ENCODE peak calls at places on chromosomes 1 and 21, in six cellular contexts. One of them, this sample, is unnamed.

GRCh38 chr21:45301521-45302081 is 13.9 kb upstream of the POFUT2 start:
- DNase-seq in skeletal muscle cell: no peak
- DNase-seq in activated naive CD4-positive, alpha-beta T cell treated with anti-CD3 and anti-CD28 coated beads for 36 hours: no peak
- DNase-seq in amniotic stem cell: no peak
- DNase-seq in GOT3: no peak
- DNase-seq in occipital lobe: no peak
- DNase-seq in this sample: no peak

GRCh38 chr21:44854664-44855446 is 18.6 kb downstream of the PTTG1IP start:
- DNase-seq in occipital lobe: no peak
- DNase-seq in GOT3: no peak
- DNase-seq in skeletal muscle cell: no peak
- DNase-seq in amniotic stem cell: no peak
- DNase-seq in activated naive CD4-positive, alpha-beta T cell treated with anti-CD3 and anti-CD28 coated beads for 36 hours: peak
- DNase-seq in this sample: no peak

GRCh38 chr1:66313446-66313845 is 220.5 kb upstream of the SGIP1 start:
- DNase-seq in amniotic stem cell: no peak
- DNase-seq in occipital lobe: no peak
- DNase-seq in activated naive CD4-positive, alpha-beta T cell treated with anti-CD3 and anti-CD28 coated beads for 36 hours: no peak
- DNase-seq in GOT3: no peak
- DNase-seq in skeletal muscle cell: peak
- DNase-seq in this sample: no peak

GRCh38 chr1:158286487-158286886 is 3.2 kb upstream of the CD1C start:
- DNase-seq in skeletal muscle cell: no peak
- DNase-seq in activated naive CD4-positive, alpha-beta T cell treated with anti-CD3 and anti-CD28 coated beads for 36 hours: no peak
- DNase-seq in amniotic stem cell: no peak
- DNase-seq in occipital lobe: no peak
- DNase-seq in GOT3: no peak
- DNase-seq in this sample: no peak

GRCh38 chr1:43836267-43836951 is 97.2 kb upstream of the ARTN start:
- DNase-seq in occipital lobe: no peak
- DNase-seq in amniotic stem cell: no peak
- DNase-seq in skeletal muscle cell: no peak
- DNase-seq in activated naive CD4-positive, alpha-beta T cell treated with anti-CD3 and anti-CD28 coated beads for 36 hours: peak
- DNase-seq in GOT3: no peak
- DNase-seq in this sample: no peak

GRCh38 chr1:105652109-105652508 is 1404.4 kb upstream of the PRMT6 start:
- DNase-seq in skeletal muscle cell: no peak
- DNase-seq in occipital lobe: no peak
- DNase-seq in GOT3: no peak
- DNase-seq in amniotic stem cell: no peak
- DNase-seq in activated naive CD4-positive, alpha-beta T cell treated with anti-CD3 and anti-CD28 coated beads for 36 hours: no peak
- DNase-seq in this sample: no peak

GRCh38 chr1:20645414-20645813 is 12.2 kb downstream of the PINK1 start:
- DNase-seq in amniotic stem cell: no peak
- DNase-seq in skeletal muscle cell: no peak
- DNase-seq in GOT3: no peak
- DNase-seq in activated naive CD4-positive, alpha-beta T cell treated with anti-CD3 and anti-CD28 coated beads for 36 hours: no peak
- DNase-seq in occipital lobe: no peak
- DNase-seq in this sample: no peak

GRCh38 chr1:51484591-51484990 is 34.5 kb downstream of the EPS15 start:
- DNase-seq in amniotic stem cell: no peak
- DNase-seq in skeletal muscle cell: no peak
- DNase-seq in GOT3: no peak
- DNase-seq in occipital lobe: no peak
- DNase-seq in activated naive CD4-positive, alpha-beta T cell treated with anti-CD3 and anti-CD28 coated beads for 36 hours: no peak
- DNase-seq in this sample: no peak

GRCh38 chr1:25550683-25551310 is 7.4 kb downstream of the LDLRAP1 start:
- DNase-seq in amniotic stem cell: no peak
- DNase-seq in skeletal muscle cell: no peak
- DNase-seq in occipital lobe: no peak
- DNase-seq in GOT3: no peak
- DNase-seq in activated naive CD4-positive, alpha-beta T cell treated with anti-CD3 and anti-CD28 coated beads for 36 hours: no peak
- DNase-seq in this sample: no peak

GRCh38 chr1:71364236-71364635 is 283.4 kb upstream of the ZRANB2 start:
- DNase-seq in occipital lobe: no peak
- DNase-seq in amniotic stem cell: no peak
- DNase-seq in GOT3: no peak
- DNase-seq in activated naive CD4-positive, alpha-beta T cell treated with anti-CD3 and anti-CD28 coated beads for 36 hours: no peak
- DNase-seq in skeletal muscle cell: no peak
- DNase-seq in this sample: no peak

GRCh38 chr1:94858276-94858675 is 38.1 kb downstream of the SLC44A3 start:
- DNase-seq in occipital lobe: no peak
- DNase-seq in skeletal muscle cell: no peak
- DNase-seq in GOT3: no peak
- DNase-seq in amniotic stem cell: no peak
- DNase-seq in activated naive CD4-positive, alpha-beta T cell treated with anti-CD3 and anti-CD28 coated beads for 36 hours: no peak
- DNase-seq in this sample: no peak

GRCh38 chr1:207291723-207292122 is 29.8 kb upstream of the CD55 start:
- DNase-seq in occipital lobe: no peak
- DNase-seq in skeletal muscle cell: no peak
- DNase-seq in activated naive CD4-positive, alpha-beta T cell treated with anti-CD3 and anti-CD28 coated beads for 36 hours: no peak
- DNase-seq in GOT3: no peak
- DNase-seq in amniotic stem cell: no peak
- DNase-seq in this sample: no peak

GRCh38 chr1:150151291-150152181 is 1.8 kb downstream of the PLEKHO1 start:
- DNase-seq in skeletal muscle cell: no peak
- DNase-seq in activated naive CD4-positive, alpha-beta T cell treated with anti-CD3 and anti-CD28 coated beads for 36 hours: peak
- DNase-seq in occipital lobe: no peak
- DNase-seq in amniotic stem cell: no peak
- DNase-seq in GOT3: no peak
- DNase-seq in this sample: no peak

GRCh38 chr21:31162827-31163226 is 124.6 kb upstream of the KRTAP19-8 start:
- DNase-seq in GOT3: no peak
- DNase-seq in occipital lobe: no peak
- DNase-seq in amniotic stem cell: no peak
- DNase-seq in skeletal muscle cell: peak
- DNase-seq in activated naive CD4-positive, alpha-beta T cell treated with anti-CD3 and anti-CD28 coated beads for 36 hours: no peak
- DNase-seq in this sample: no peak

GRCh38 chr1:230332429-230333088 is 93.6 kb downstream of the PGBD5 start:
- DNase-seq in activated naive CD4-positive, alpha-beta T cell treated with anti-CD3 and anti-CD28 coated beads for 36 hours: no peak
- DNase-seq in skeletal muscle cell: no peak
- DNase-seq in occipital lobe: no peak
- DNase-seq in amniotic stem cell: no peak
- DNase-seq in GOT3: no peak
- DNase-seq in this sample: no peak

GRCh38 chr1:228472655-228473054 is 14.5 kb upstream of the RNF187 start:
- DNase-seq in GOT3: no peak
- DNase-seq in amniotic stem cell: no peak
- DNase-seq in activated naive CD4-positive, alpha-beta T cell treated with anti-CD3 and anti-CD28 coated beads for 36 hours: no peak
- DNase-seq in skeletal muscle cell: no peak
- DNase-seq in occipital lobe: no peak
- DNase-seq in this sample: no peak

GRCh38 chr1:241627453-241628329 is 12.5 kb downstream of the CHML start:
- DNase-seq in skeletal muscle cell: no peak
- DNase-seq in amniotic stem cell: peak
- DNase-seq in activated naive CD4-positive, alpha-beta T cell treated with anti-CD3 and anti-CD28 coated beads for 36 hours: peak
- DNase-seq in occipital lobe: no peak
- DNase-seq in GOT3: no peak
- DNase-seq in this sample: peak

GRCh38 chr1:208785629-208786028 is 541.4 kb upstream of the PLXNA2 start:
- DNase-seq in skeletal muscle cell: no peak
- DNase-seq in activated naive CD4-positive, alpha-beta T cell treated with anti-CD3 and anti-CD28 coated beads for 36 hours: no peak
- DNase-seq in GOT3: no peak
- DNase-seq in amniotic stem cell: no peak
- DNase-seq in occipital lobe: no peak
- DNase-seq in this sample: no peak

GRCh38 chr1:37393173-37393572 is 81.2 kb upstream of the ZC3H12A start:
- DNase-seq in occipital lobe: no peak
- DNase-seq in activated naive CD4-positive, alpha-beta T cell treated with anti-CD3 and anti-CD28 coated beads for 36 hours: no peak
- DNase-seq in amniotic stem cell: no peak
- DNase-seq in skeletal muscle cell: no peak
- DNase-seq in GOT3: no peak
- DNase-seq in this sample: no peak

GRCh38 chr1:201636581-201636980 is 97.7 kb downstream of the NAV1 start:
- DNase-seq in activated naive CD4-positive, alpha-beta T cell treated with anti-CD3 and anti-CD28 coated beads for 36 hours: no peak
- DNase-seq in skeletal muscle cell: no peak
- DNase-seq in GOT3: no peak
- DNase-seq in amniotic stem cell: no peak
- DNase-seq in occipital lobe: no peak
- DNase-seq in this sample: no peak

GRCh38 chr1:213014642-213015041 is 1.0 kb downstream of the ANGEL2 start:
- DNase-seq in amniotic stem cell: no peak
- DNase-seq in GOT3: no peak
- DNase-seq in skeletal muscle cell: no peak
- DNase-seq in occipital lobe: no peak
- DNase-seq in activated naive CD4-positive, alpha-beta T cell treated with anti-CD3 and anti-CD28 coated beads for 36 hours: peak
- DNase-seq in this sample: no peak

GRCh38 chr1:36557041-36558000 is 74.6 kb upstream of the CSF3R start:
- DNase-seq in skeletal muscle cell: no peak
- DNase-seq in activated naive CD4-positive, alpha-beta T cell treated with anti-CD3 and anti-CD28 coated beads for 36 hours: no peak
- DNase-seq in occipital lobe: no peak
- DNase-seq in GOT3: no peak
- DNase-seq in amniotic stem cell: no peak
- DNase-seq in this sample: no peak

GRCh38 chr21:42010507-42011493 is 640 bp upstream of the ZBTB21 start:
- DNase-seq in activated naive CD4-positive, alpha-beta T cell treated with anti-CD3 and anti-CD28 coated beads for 36 hours: peak
- DNase-seq in occipital lobe: no peak
- DNase-seq in amniotic stem cell: no peak
- DNase-seq in skeletal muscle cell: no peak
- DNase-seq in GOT3: no peak
- DNase-seq in this sample: no peak

GRCh38 chr1:180672105-180672504 is 40.3 kb downstream of the XPR1 start:
- DNase-seq in activated naive CD4-positive, alpha-beta T cell treated with anti-CD3 and anti-CD28 coated beads for 36 hours: no peak
- DNase-seq in occipital lobe: no peak
- DNase-seq in GOT3: no peak
- DNase-seq in skeletal muscle cell: no peak
- DNase-seq in amniotic stem cell: no peak
- DNase-seq in this sample: no peak

GRCh38 chr1:13549521-13549920 is 34.1 kb upstream of the PDPN start:
- DNase-seq in activated naive CD4-positive, alpha-beta T cell treated with anti-CD3 and anti-CD28 coated beads for 36 hours: no peak
- DNase-seq in skeletal muscle cell: no peak
- DNase-seq in GOT3: no peak
- DNase-seq in occipital lobe: peak
- DNase-seq in amniotic stem cell: no peak
- DNase-seq in this sample: no peak

GRCh38 chr1:151849871-151850270 is 3.6 kb downstream of the THEM5 start:
- DNase-seq in amniotic stem cell: no peak
- DNase-seq in skeletal muscle cell: no peak
- DNase-seq in occipital lobe: no peak
- DNase-seq in activated naive CD4-positive, alpha-beta T cell treated with anti-CD3 and anti-CD28 coated beads for 36 hours: no peak
- DNase-seq in GOT3: no peak
- DNase-seq in this sample: no peak

GRCh38 chr1:165355221-165355976 is 1.1 kb downstream of the LMX1A start:
- DNase-seq in activated naive CD4-positive, alpha-beta T cell treated with anti-CD3 and anti-CD28 coated beads for 36 hours: no peak
- DNase-seq in amniotic stem cell: no peak
- DNase-seq in GOT3: no peak
- DNase-seq in occipital lobe: no peak
- DNase-seq in skeletal muscle cell: no peak
- DNase-seq in this sample: no peak

GRCh38 chr1:166980818-166981217 is 5.5 kb upstream of the ILDR2 start:
- DNase-seq in amniotic stem cell: no peak
- DNase-seq in occipital lobe: no peak
- DNase-seq in GOT3: no peak
- DNase-seq in skeletal muscle cell: no peak
- DNase-seq in activated naive CD4-positive, alpha-beta T cell treated with anti-CD3 and anti-CD28 coated beads for 36 hours: no peak
- DNase-seq in this sample: no peak

GRCh38 chr1:216815239-216815955 is 92.2 kb upstream of the ESRRG start:
- DNase-seq in amniotic stem cell: no peak
- DNase-seq in GOT3: no peak
- DNase-seq in occipital lobe: peak
- DNase-seq in activated naive CD4-positive, alpha-beta T cell treated with anti-CD3 and anti-CD28 coated beads for 36 hours: no peak
- DNase-seq in skeletal muscle cell: peak
- DNase-seq in this sample: no peak

GRCh38 chr1:234069760-234070159 is 165.3 kb downstream of the SLC35F3 start:
- DNase-seq in amniotic stem cell: no peak
- DNase-seq in skeletal muscle cell: no peak
- DNase-seq in occipital lobe: no peak
- DNase-seq in activated naive CD4-positive, alpha-beta T cell treated with anti-CD3 and anti-CD28 coated beads for 36 hours: no peak
- DNase-seq in GOT3: no peak
- DNase-seq in this sample: no peak

GRCh38 chr1:10900691-10901090 is 104.2 kb upstream of the CASZ1 start:
- DNase-seq in GOT3: no peak
- DNase-seq in activated naive CD4-positive, alpha-beta T cell treated with anti-CD3 and anti-CD28 coated beads for 36 hours: no peak
- DNase-seq in amniotic stem cell: no peak
- DNase-seq in occipital lobe: no peak
- DNase-seq in skeletal muscle cell: no peak
- DNase-seq in this sample: no peak

GRCh38 chr1:210446479-210446878 is 117.8 kb downstream of the HHAT start:
- DNase-seq in skeletal muscle cell: no peak
- DNase-seq in occipital lobe: no peak
- DNase-seq in activated naive CD4-positive, alpha-beta T cell treated with anti-CD3 and anti-CD28 coated beads for 36 hours: peak
- DNase-seq in amniotic stem cell: no peak
- DNase-seq in GOT3: peak
- DNase-seq in this sample: no peak